ENCODE peak calls at places on chromosomes 11 and 22, in ten cellular contexts. C is frontal cortex; B is T-helper 1 cell; D is WTC11; L is CD4-positive, alpha-beta T cell; Z is substantia nigra; H is AG08395; S is activated CD4-positive, alpha-beta T cell treated with anti-CD3 and anti-CD28 coated beads, Interleukin-2, amount 10 ng/mL, durations not matched to agents 7 days and 5 days; P is lower leg skin; Y is NCI-H774. W is an unnamed sample.

GRCh38 chr11:9150501-9150900 is 59.1 kb upstream of the SCUBE2 start:
- DNase-seq in H (peak), B (no peak), P (no peak), Z (no peak), S (no peak), D (no peak), C (no peak), Y (no peak), L (no peak), W (no peak)

GRCh38 chr11:67571443-67571842 is 12.2 kb upstream of the GSTP1 start:
- DNase-seq in H (no peak), D (no peak), S (no peak), P (no peak), Y (no peak), C (no peak), Z (no peak), B (no peak), L (no peak), W (no peak)

GRCh38 chr11:64763804-64764611 is 4.2 kb upstream of the PYGM start:
- DNase-seq in C (no peak), H (no peak), B (peak), Z (no peak), S (peak), Y (no peak), D (no peak), L (peak), P (no peak), W (no peak)

GRCh38 chr11:27429740-27430451 is 42.7 kb downstream of the LGR4 start:
- DNase-seq in H (no peak), Y (peak), B (no peak), L (no peak), Z (no peak), S (no peak), C (peak), P (no peak), D (no peak), W (no peak)

GRCh38 chr11:118621071-118621815 is 13.8 kb downstream of the PHLDB1 start:
- DNase-seq in B (no peak), D (peak), Y (peak), L (no peak), P (peak), C (peak), H (peak), Z (peak), S (no peak), W (peak)

GRCh38 chr11:10542776-10543175 is 1.8 kb upstream of the RNF141 start:
- DNase-seq in Y (no peak), Z (no peak), P (no peak), S (no peak), B (no peak), H (no peak), L (no peak), D (no peak), C (no peak), W (no peak)

GRCh38 chr11:66012946-66013761 is 1.3 kb downstream of the CST6 start:
- DNase-seq in S (no peak), Z (no peak), H (no peak), P (no peak), B (no peak), C (no peak), D (no peak), Y (no peak), L (no peak), W (no peak)

GRCh38 chr11:67002297-67002913 is 20.5 kb upstream of the SYT12 start:
- DNase-seq in D (peak), H (no peak), S (no peak), C (no peak), B (no peak), P (no peak), Z (no peak), Y (no peak), L (no peak), W (no peak)

GRCh38 chr11:133515075-133515474 is 17.2 kb downstream of the OPCML start:
- DNase-seq in B (no peak), L (no peak), C (no peak), Y (peak), H (no peak), D (no peak), P (no peak), Z (no peak), S (no peak), W (no peak)

GRCh38 chr22:36191106-36191836 is 10.3 kb downstream of the APOL4 start:
- DNase-seq in L (no peak), B (no peak), P (no peak), Y (no peak), H (peak), Z (peak), S (no peak), D (no peak), C (peak), W (peak)

GRCh38 chr11:126232683-126233082 is 21.1 kb downstream of the FAM118B start:
- DNase-seq in L (no peak), C (no peak), Y (no peak), B (no peak), H (no peak), D (no peak), Z (no peak), S (no peak), P (no peak), W (no peak)

GRCh38 chr22:32571764-32572163 is 97.2 kb downstream of the FBXO7 start:
- DNase-seq in H (no peak), C (no peak), Y (no peak), S (no peak), P (no peak), D (no peak), Z (no peak), B (no peak), L (no peak), W (no peak)

GRCh38 chr22:47015589-47016178 is 253.2 kb downstream of the TBC1D22A start:
- DNase-seq in C (no peak), L (no peak), Y (no peak), D (no peak), H (no peak), P (no peak), Z (no peak), B (no peak), S (no peak), W (no peak)

GRCh38 chr22:44108806-44109385 is 71.8 kb upstream of the PARVG start:
- DNase-seq in S (no peak), P (no peak), L (no peak), Y (no peak), H (peak), B (no peak), D (no peak), C (no peak), Z (no peak), W (no peak)

GRCh38 chr11:82682003-82682751 is 51.5 kb downstream of the FAM181B start:
- DNase-seq in P (no peak), S (peak), L (no peak), H (peak), D (peak), B (peak), Z (peak), C (peak), Y (peak), W (no peak)

GRCh38 chr22:45045219-45045618 is 35.4 kb upstream of the PHF21B start:
- DNase-seq in Z (no peak), P (no peak), S (no peak), H (no peak), D (no peak), B (no peak), C (no peak), L (no peak), Y (no peak), W (no peak)

GRCh38 chr22:48185656-48186055 is 1423.2 kb downstream of the TBC1D22A start:
- DNase-seq in B (no peak), Y (no peak), Z (no peak), C (no peak), P (no peak), D (no peak), L (no peak), S (no peak), H (no peak), W (no peak)

GRCh38 chr11:133650082-133650481 is 117.8 kb upstream of the OPCML start:
- DNase-seq in D (no peak), Y (no peak), S (no peak), B (no peak), P (no peak), H (no peak), C (no peak), L (no peak), Z (no peak), W (no peak)

GRCh38 chr22:36562261-36562835 is 33.4 kb upstream of the EIF3D start:
- DNase-seq in L (no peak), C (no peak), S (no peak), H (peak), D (no peak), P (peak), B (no peak), Y (no peak), Z (no peak), W (no peak)

GRCh38 chr22:23791737-23792645 is 5.2 kb downstream of the SMARCB1 start:
- DNase-seq in B (no peak), S (no peak), Z (no peak), L (no peak), Y (no peak), C (no peak), D (no peak), P (no peak), H (no peak), W (no peak)

GRCh38 chr11:96061730-96062524 is 138.0 kb upstream of the MTMR2 start:
- DNase-seq in B (peak), S (peak), H (no peak), Y (no peak), L (no peak), D (no peak), C (no peak), Z (no peak), P (no peak), W (no peak)

GRCh38 chr22:20814221-20814808 is 40.4 kb downstream of the SERPIND1 start:
- DNase-seq in H (no peak), Y (no peak), B (no peak), Z (no peak), P (no peak), C (no peak), L (no peak), S (no peak), D (no peak), W (no peak)

GRCh38 chr11:14537134-14537599 is 17.0 kb upstream of the PSMA1 start:
- DNase-seq in D (no peak), H (peak), Z (no peak), C (peak), Y (peak), L (peak), S (peak), P (no peak), B (peak), W (no peak)

GRCh38 chr11:64885367-64886286 is 7.2 kb upstream of the EHD1 start:
- DNase-seq in Z (no peak), H (no peak), D (no peak), B (peak), C (no peak), Y (no peak), S (peak), L (no peak), P (no peak), W (no peak)

GRCh38 chr11:2473361-2474058 is 28.7 kb downstream of the KCNQ1 start:
- DNase-seq in C (no peak), Z (no peak), L (no peak), H (no peak), B (no peak), P (no peak), D (no peak), Y (no peak), S (no peak), W (no peak)

GRCh38 chr22:21101877-21102638 is 56.3 kb downstream of the LRRC74B start:
- DNase-seq in S (no peak), H (no peak), D (no peak), L (no peak), Z (no peak), B (no peak), C (no peak), Y (no peak), P (no peak), W (no peak)

GRCh38 chr11:75369846-75370245 is 18.4 kb upstream of the ARRB1 start:
- DNase-seq in Z (peak), L (no peak), P (no peak), S (no peak), D (no peak), Y (no peak), B (no peak), H (no peak), C (no peak), W (no peak)

GRCh38 chr11:131999084-131999483 is 628.7 kb downstream of the NTM start:
- DNase-seq in H (no peak), B (no peak), D (no peak), Z (no peak), P (no peak), L (no peak), S (no peak), Y (no peak), C (no peak), W (no peak)

GRCh38 chr11:96090711-96091110 is 166.8 kb upstream of the MTMR2 start:
- DNase-seq in C (no peak), L (no peak), D (no peak), P (no peak), Z (no peak), Y (no peak), S (no peak), B (no peak), H (peak), W (no peak)

GRCh38 chr11:27166130-27166529 is 125.5 kb downstream of the BBOX1 start:
- DNase-seq in P (no peak), D (no peak), Z (no peak), Y (no peak), S (no peak), C (no peak), B (no peak), H (peak), L (no peak), W (no peak)

GRCh38 chr22:24240381-24240780 is 4.5 kb downstream of the GGT5 start:
- DNase-seq in C (no peak), Y (no peak), D (no peak), P (no peak), B (no peak), S (no peak), Z (no peak), L (no peak), H (no peak), W (no peak)

GRCh38 chr11:827146-827860 is 416 bp upstream of the CRACR2B start:
- DNase-seq in H (no peak), P (no peak), C (no peak), L (no peak), D (peak), B (peak), S (peak), Z (no peak), Y (no peak), W (no peak)

GRCh38 chr11:119167933-119168332 is 592 bp upstream of the NLRX1 start:
- DNase-seq in B (no peak), P (peak), D (no peak), Y (no peak), H (no peak), Z (no peak), L (no peak), C (no peak), S (no peak), W (no peak)

GRCh38 chr11:134379241-134379640 is 32.8 kb downstream of the B3GAT1 start:
- DNase-seq in C (no peak), H (no peak), D (no peak), Z (no peak), P (no peak), S (no peak), B (no peak), Y (no peak), L (no peak), W (no peak)

W was measured in hypothalamus.